ENCODE peak calls at places on chromosomes 5 and 9, in eight cellular contexts. One of them, this sample, is unnamed.

GRCh38 chr9:124661184-124661755 is 109.8 kb downstream of the NR6A1 start:
- DNase-seq in A549: no peak
- DNase-seq in CD8-positive, alpha-beta T cell: no peak
- DNase-seq in upper lobe of right lung: no peak
- DNase-seq in fibroblast of the aortic adventitia: no peak
- DNase-seq in lung: no peak
- DNase-seq in AG04449: no peak
- DNase-seq in OCI-LY7: no peak
- DNase-seq in this sample: no peak

GRCh38 chr9:131598121-131598520 is 52.8 kb downstream of the PRRT1B start:
- DNase-seq in A549: no peak
- DNase-seq in CD8-positive, alpha-beta T cell: no peak
- DNase-seq in upper lobe of right lung: peak; percentile 86
- DNase-seq in fibroblast of the aortic adventitia: no peak
- DNase-seq in lung: peak; percentile 63
- DNase-seq in AG04449: no peak
- DNase-seq in OCI-LY7: no peak
- DNase-seq in this sample: no peak

GRCh38 chr9:15104826-15105420 is 194.7 kb upstream of the FREM1 start:
- DNase-seq in A549: peak; percentile 41
- DNase-seq in CD8-positive, alpha-beta T cell: peak; percentile 5
- DNase-seq in upper lobe of right lung: no peak
- DNase-seq in fibroblast of the aortic adventitia: peak; percentile 52
- DNase-seq in lung: peak; percentile 32
- DNase-seq in AG04449: no peak
- DNase-seq in OCI-LY7: peak; percentile 39
- DNase-seq in this sample: no peak

GRCh38 chr5:67910599-67910998 is 305.0 kb upstream of the PIK3R1 start:
- DNase-seq in A549: no peak
- DNase-seq in CD8-positive, alpha-beta T cell: no peak
- DNase-seq in upper lobe of right lung: no peak
- DNase-seq in fibroblast of the aortic adventitia: peak; percentile 6
- DNase-seq in lung: no peak
- DNase-seq in AG04449: no peak
- DNase-seq in OCI-LY7: no peak
- DNase-seq in this sample: no peak

GRCh38 chr9:5459289-5459829 is 9.0 kb downstream of the CD274 start:
- DNase-seq in A549: no peak
- DNase-seq in CD8-positive, alpha-beta T cell: no peak
- DNase-seq in upper lobe of right lung: no peak
- DNase-seq in fibroblast of the aortic adventitia: no peak
- DNase-seq in lung: no peak
- DNase-seq in AG04449: no peak
- DNase-seq in OCI-LY7: no peak
- DNase-seq in this sample: no peak

GRCh38 chr5:163260471-163260870 is 176.9 kb upstream of the CCNG1 start:
- DNase-seq in A549: no peak
- DNase-seq in CD8-positive, alpha-beta T cell: no peak
- DNase-seq in upper lobe of right lung: no peak
- DNase-seq in fibroblast of the aortic adventitia: no peak
- DNase-seq in lung: no peak
- DNase-seq in AG04449: no peak
- DNase-seq in OCI-LY7: no peak
- DNase-seq in this sample: no peak

GRCh38 chr5:76332102-76332501 is 71.0 kb upstream of the IQGAP2 start:
- DNase-seq in A549: no peak
- DNase-seq in CD8-positive, alpha-beta T cell: no peak
- DNase-seq in upper lobe of right lung: no peak
- DNase-seq in fibroblast of the aortic adventitia: no peak
- DNase-seq in lung: no peak
- DNase-seq in AG04449: no peak
- DNase-seq in OCI-LY7: no peak
- DNase-seq in this sample: no peak

GRCh38 chr5:149326611-149327010 is 18.7 kb upstream of the GRPEL2 start:
- DNase-seq in A549: peak; percentile 36
- DNase-seq in CD8-positive, alpha-beta T cell: no peak
- DNase-seq in upper lobe of right lung: no peak
- DNase-seq in fibroblast of the aortic adventitia: no peak
- DNase-seq in lung: no peak
- DNase-seq in AG04449: no peak
- DNase-seq in OCI-LY7: no peak
- DNase-seq in this sample: no peak

GRCh38 chr5:116415182-116415581 is 159.4 kb downstream of the SEMA6A start:
- DNase-seq in A549: no peak
- DNase-seq in CD8-positive, alpha-beta T cell: no peak
- DNase-seq in upper lobe of right lung: no peak
- DNase-seq in fibroblast of the aortic adventitia: peak; percentile 7
- DNase-seq in lung: no peak
- DNase-seq in AG04449: no peak
- DNase-seq in OCI-LY7: no peak
- DNase-seq in this sample: no peak

GRCh38 chr9:90647843-90648242 is 5.2 kb upstream of the DIRAS2 start:
- DNase-seq in A549: no peak
- DNase-seq in CD8-positive, alpha-beta T cell: no peak
- DNase-seq in upper lobe of right lung: no peak
- DNase-seq in fibroblast of the aortic adventitia: no peak
- DNase-seq in lung: no peak
- DNase-seq in AG04449: no peak
- DNase-seq in OCI-LY7: no peak
- DNase-seq in this sample: no peak

GRCh38 chr9:90641868-90642558 is 611 bp downstream of the DIRAS2 start:
- DNase-seq in A549: no peak
- DNase-seq in CD8-positive, alpha-beta T cell: no peak
- DNase-seq in upper lobe of right lung: no peak
- DNase-seq in fibroblast of the aortic adventitia: peak; percentile 0
- DNase-seq in lung: no peak
- DNase-seq in AG04449: no peak
- DNase-seq in OCI-LY7: no peak
- DNase-seq in this sample: no peak

GRCh38 chr9:90641090-90641489 is 1.5 kb downstream of the DIRAS2 start:
- DNase-seq in A549: no peak
- DNase-seq in CD8-positive, alpha-beta T cell: no peak
- DNase-seq in upper lobe of right lung: no peak
- DNase-seq in fibroblast of the aortic adventitia: no peak
- DNase-seq in lung: no peak
- DNase-seq in AG04449: no peak
- DNase-seq in OCI-LY7: no peak
- DNase-seq in this sample: no peak

GRCh38 chr9:90645721-90646120 is 3.1 kb upstream of the DIRAS2 start:
- DNase-seq in A549: no peak
- DNase-seq in CD8-positive, alpha-beta T cell: no peak
- DNase-seq in upper lobe of right lung: no peak
- DNase-seq in fibroblast of the aortic adventitia: no peak
- DNase-seq in lung: no peak
- DNase-seq in AG04449: no peak
- DNase-seq in OCI-LY7: no peak
- DNase-seq in this sample: no peak

DNA sequence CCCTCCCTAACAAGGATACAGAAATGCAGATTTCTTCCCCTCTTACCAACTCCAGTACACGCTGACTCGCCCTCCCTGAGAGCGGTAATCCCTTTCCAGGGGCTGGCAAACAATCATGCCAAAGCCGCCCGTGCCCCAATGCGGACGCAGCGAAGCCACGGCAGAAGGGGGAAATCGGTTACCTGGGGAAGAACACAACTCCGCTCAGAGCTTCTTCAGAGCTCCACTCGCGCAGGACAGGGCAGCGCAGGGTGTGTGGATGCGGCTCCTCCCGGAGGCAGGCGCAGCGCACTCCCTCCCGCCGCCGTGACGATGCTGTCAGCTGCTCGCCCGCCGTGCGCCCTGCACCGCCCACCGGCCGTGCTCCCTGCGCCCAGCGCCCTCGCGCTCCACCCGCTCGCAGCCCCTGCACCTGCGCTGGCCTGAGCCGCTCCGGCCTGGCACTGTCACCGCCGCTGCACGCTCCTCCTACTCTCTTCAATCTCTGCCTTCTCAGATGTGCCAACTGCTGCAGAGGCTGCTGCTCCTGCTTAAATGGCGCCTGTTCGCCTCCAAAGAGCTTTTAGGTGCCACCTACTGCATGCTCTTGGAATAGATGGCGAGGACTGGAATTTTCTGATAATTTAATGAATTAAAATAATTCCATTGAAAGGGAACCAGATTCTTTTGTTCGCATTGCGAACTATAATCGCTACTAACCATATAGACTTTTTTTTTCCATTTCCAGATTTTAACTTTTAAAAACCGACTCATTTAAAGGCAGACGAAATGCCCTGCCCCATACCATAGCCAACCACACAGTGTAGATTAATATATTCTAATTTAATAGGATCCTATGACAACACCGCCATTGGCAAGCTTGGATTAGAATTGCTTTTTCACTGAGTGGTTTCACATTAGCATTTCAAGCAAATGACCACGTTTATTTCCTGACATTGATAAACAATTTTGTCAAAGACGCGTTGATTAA is at the start of gene DIRAS2:
- DNase-seq in A549: peak; percentile 75
- DNase-seq in CD8-positive, alpha-beta T cell: no peak
- DNase-seq in upper lobe of right lung: peak; percentile 84
- DNase-seq in fibroblast of the aortic adventitia: peak; percentile 56
- DNase-seq in lung: peak; percentile 50
- DNase-seq in AG04449: no peak
- DNase-seq in OCI-LY7: no peak
- DNase-seq in this sample: peak; percentile 6
- TF ChIP-seq CTCF in A549: peak; percentile 74
- TF ChIP-seq CTCF in CD8-positive, alpha-beta T cell: no peak
- TF ChIP-seq CTCF in upper lobe of right lung: peak; percentile 40
- TF ChIP-seq CTCF in fibroblast of the aortic adventitia: peak; percentile 53
- TF ChIP-seq CTCF in lung: no peak
- TF ChIP-seq CTCF in AG04449: peak; percentile 23
- TF ChIP-seq CTCF in OCI-LY7: no peak
- TF ChIP-seq CTCF in this sample: peak; percentile 36

DNA sequence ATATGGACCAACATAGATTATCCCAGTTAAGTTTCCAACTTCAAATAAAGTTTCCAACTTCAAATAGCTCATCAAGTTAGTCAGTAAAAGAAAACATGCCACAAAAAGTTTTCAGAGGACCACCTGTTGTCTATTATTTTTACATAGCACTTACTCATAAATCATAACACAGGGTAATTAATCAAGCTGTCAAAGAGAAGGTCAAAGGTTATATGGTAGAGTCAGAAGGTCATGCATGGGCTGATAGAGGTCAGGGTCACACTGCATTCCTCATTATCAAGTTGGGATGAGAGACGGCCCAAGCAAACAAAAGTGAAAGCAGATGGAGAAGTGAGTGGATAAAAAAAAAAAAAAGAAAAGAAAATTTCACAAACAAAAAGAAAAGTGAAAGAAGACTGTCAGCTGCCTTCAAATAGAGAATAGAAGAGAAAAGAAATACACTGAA is 145.5 kb upstream of the POU5F2 start:
- DNase-seq in A549: no peak
- DNase-seq in CD8-positive, alpha-beta T cell: no peak
- DNase-seq in upper lobe of right lung: no peak
- DNase-seq in fibroblast of the aortic adventitia: peak; percentile 30
- DNase-seq in lung: no peak
- DNase-seq in AG04449: no peak
- DNase-seq in OCI-LY7: no peak
- DNase-seq in this sample: no peak
- H3K4me3 ChIP-seq in A549: no peak overlapping the region
- H3K4me3 ChIP-seq in CD8-positive, alpha-beta T cell: no peak overlapping the region
- H3K4me3 ChIP-seq in upper lobe of right lung: peak overlapping the region; percentile 2
- H3K4me3 ChIP-seq in fibroblast of the aortic adventitia: no peak overlapping the region
- H3K4me3 ChIP-seq in lung: no peak overlapping the region
- H3K4me3 ChIP-seq in AG04449: no peak overlapping the region
- H3K4me3 ChIP-seq in OCI-LY7: no peak overlapping the region
- H3K4me3 ChIP-seq in this sample: no peak overlapping the region

DNA sequence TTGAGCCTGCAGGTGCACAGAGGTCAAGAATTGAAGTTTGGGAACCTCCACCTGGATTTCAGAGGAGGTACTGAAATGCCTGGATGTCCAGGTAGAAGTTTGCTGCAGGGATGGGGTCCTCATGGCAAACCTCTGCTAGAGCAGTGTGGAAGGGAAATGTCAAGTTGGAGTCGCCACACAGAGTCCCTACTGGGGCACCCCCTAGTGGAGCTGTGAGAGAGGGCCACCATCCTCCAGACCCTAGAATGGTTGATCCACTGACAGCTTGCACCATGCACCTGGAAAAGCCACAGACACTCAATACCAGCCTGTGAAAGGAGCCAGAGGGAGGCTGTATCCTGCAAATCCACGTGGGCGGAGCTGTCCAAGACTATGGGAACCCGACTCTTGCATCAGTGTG is 78.0 kb downstream of the GABRA1 start:
- DNase-seq in A549: no peak
- DNase-seq in CD8-positive, alpha-beta T cell: no peak
- DNase-seq in upper lobe of right lung: no peak
- DNase-seq in fibroblast of the aortic adventitia: no peak
- DNase-seq in lung: no peak
- DNase-seq in AG04449: no peak
- DNase-seq in OCI-LY7: peak; percentile 0
- DNase-seq in this sample: no peak
- TF ChIP-seq CTCF in A549: no peak
- TF ChIP-seq CTCF in CD8-positive, alpha-beta T cell: no peak
- TF ChIP-seq CTCF in upper lobe of right lung: no peak
- TF ChIP-seq CTCF in fibroblast of the aortic adventitia: no peak
- TF ChIP-seq CTCF in lung: no peak
- TF ChIP-seq CTCF in AG04449: no peak
- TF ChIP-seq CTCF in OCI-LY7: peak; percentile 45
- TF ChIP-seq CTCF in this sample: no peak

GRCh38 chr9:21802418-21803000 is at the start of gene MTAP:
- DNase-seq in A549: peak; percentile 94
- DNase-seq in CD8-positive, alpha-beta T cell: peak; percentile 56
- DNase-seq in upper lobe of right lung: peak; percentile 93
- DNase-seq in fibroblast of the aortic adventitia: peak; percentile 94
- DNase-seq in lung: peak; percentile 93
- DNase-seq in AG04449: no peak
- DNase-seq in OCI-LY7: peak; percentile 90
- DNase-seq in this sample: peak; percentile 80

GRCh38 chr9:21804336-21804735 is 1.9 kb downstream of the MTAP start:
- DNase-seq in A549: no peak
- DNase-seq in CD8-positive, alpha-beta T cell: no peak
- DNase-seq in upper lobe of right lung: no peak
- DNase-seq in fibroblast of the aortic adventitia: no peak
- DNase-seq in lung: no peak
- DNase-seq in AG04449: no peak
- DNase-seq in OCI-LY7: no peak
- DNase-seq in this sample: no peak

GRCh38 chr9:21804791-21805190 is 2.4 kb downstream of the MTAP start:
- DNase-seq in A549: no peak
- DNase-seq in CD8-positive, alpha-beta T cell: no peak
- DNase-seq in upper lobe of right lung: no peak
- DNase-seq in fibroblast of the aortic adventitia: no peak
- DNase-seq in lung: no peak
- DNase-seq in AG04449: no peak
- DNase-seq in OCI-LY7: no peak
- DNase-seq in this sample: no peak

GRCh38 chr9:21801683-21802417 is 586 bp upstream of the MTAP start:
- DNase-seq in A549: peak; percentile 82
- DNase-seq in CD8-positive, alpha-beta T cell: no peak
- DNase-seq in upper lobe of right lung: peak; percentile 89
- DNase-seq in fibroblast of the aortic adventitia: peak; percentile 89
- DNase-seq in lung: peak; percentile 78
- DNase-seq in AG04449: no peak
- DNase-seq in OCI-LY7: peak; percentile 22
- DNase-seq in this sample: peak; percentile 45

DNA sequence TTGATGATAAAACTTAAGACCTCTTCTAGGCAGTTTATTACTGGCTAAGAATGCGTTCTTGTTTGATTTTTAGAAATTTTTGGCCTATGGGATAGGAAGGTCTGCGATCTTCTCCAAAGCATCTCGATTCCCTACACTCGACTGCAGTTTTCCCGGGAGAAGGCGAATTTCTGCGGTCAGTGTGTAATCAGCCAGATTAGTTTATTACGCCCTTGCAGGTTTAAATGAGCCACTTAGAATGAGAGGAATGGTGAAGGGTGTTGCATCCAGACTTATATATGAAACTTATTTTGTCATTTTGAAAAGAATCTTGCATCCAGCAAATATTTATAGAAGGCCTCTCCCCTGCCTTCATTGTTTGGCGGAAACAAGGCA is 1.2 kb downstream of the MTAP start:
- DNase-seq in A549: no peak
- DNase-seq in CD8-positive, alpha-beta T cell: no peak
- DNase-seq in upper lobe of right lung: no peak
- DNase-seq in fibroblast of the aortic adventitia: peak; percentile 24
- DNase-seq in lung: no peak
- DNase-seq in AG04449: no peak
- DNase-seq in OCI-LY7: no peak
- DNase-seq in this sample: no peak
- H3K4me3 ChIP-seq in A549: peak overlapping the region; percentile 69
- H3K4me3 ChIP-seq in CD8-positive, alpha-beta T cell: peak overlapping the region; percentile 91
- H3K4me3 ChIP-seq in upper lobe of right lung: peak overlapping the region; percentile 90
- H3K4me3 ChIP-seq in fibroblast of the aortic adventitia: peak overlapping the region; percentile 84
- H3K4me3 ChIP-seq in lung: peak overlapping the region; percentile 79
- H3K4me3 ChIP-seq in AG04449: peak overlapping the region; percentile 78
- H3K4me3 ChIP-seq in OCI-LY7: peak overlapping the region; percentile 97
- H3K4me3 ChIP-seq in this sample: peak overlapping the region; percentile 92

This sample was measured in HFF-Myc.